ENCODE peak calls at places on chromosomes 2 and 18, in nine cellular contexts. Q is cardiac muscle cell; D is colonic mucosa; X is Panc1; A is CD8-positive, alpha-beta memory T cell; W is thoracic aorta; V is aorta; L is spleen; U is stomach. R is an unnamed sample.

GRCh38 chr18:79983253-79983652 is 5.1 kb downstream of the TXNL4A start:
- DNase-seq in L (no peak), Q (no peak), U (no peak), D (no peak), A (no peak), V (no peak), X (no peak), W (no peak), R (no peak)

GRCh38 chr18:33761363-33761762 is 183.3 kb downstream of the ASXL3 start:
- DNase-seq in W (no peak), U (peak; percentile 40), Q (peak; percentile 37), V (no peak), D (no peak), X (no peak), L (no peak), A (no peak), R (peak; percentile 51)

GRCh38 chr18:43563780-43564179 is 286.5 kb upstream of the SYT4 start:
- DNase-seq in U (peak; percentile 41), X (no peak), Q (peak; percentile 47), W (no peak), D (no peak), L (no peak), V (no peak), A (no peak), R (peak; percentile 29)

GRCh38 chr2:224847961-224848850 is 132.0 kb upstream of the CCDC195 start:
- DNase-seq in V (peak; percentile 82), A (no peak), Q (peak; percentile 56), U (no peak), L (no peak), D (no peak), X (no peak), W (no peak), R (no peak)

GRCh38 chr18:77068321-77068841 is 64.2 kb downstream of the MBP start:
- DNase-seq in U (no peak), D (no peak), X (no peak), L (peak; percentile 80), A (peak; percentile 74), V (no peak), W (no peak), Q (no peak), R (no peak)

GRCh38 chr18:46324556-46324955 is 220.4 kb downstream of the HAUS1 start:
- DNase-seq in U (no peak), Q (peak; percentile 67), V (peak; percentile 21), W (no peak), A (no peak), X (peak; percentile 8), D (no peak), L (no peak), R (no peak)

GRCh38 chr18:5543854-5544389 is at the start of gene EPB41L3:
- DNase-seq in L (peak; percentile 80), V (peak; percentile 86), D (peak; percentile 18), U (no peak), A (no peak), X (no peak), Q (peak; percentile 61), W (no peak), R (peak; percentile 75)

GRCh38 chr2:12452211-12452610 is 264.5 kb upstream of the TRIB2 start:
- DNase-seq in D (no peak), U (no peak), A (no peak), V (no peak), W (no peak), X (no peak), L (no peak), Q (no peak), R (no peak)

GRCh38 chr18:63788447-63789096 is 13.4 kb downstream of the SERPINB7 start:
- DNase-seq in W (no peak), Q (no peak), D (no peak), U (peak; percentile 27), L (no peak), X (peak; percentile 4), V (no peak), A (peak; percentile 50), R (no peak)

GRCh38 chr2:201965550-201965949 is 68.1 kb upstream of the FZD7 start:
- DNase-seq in X (no peak), A (no peak), U (no peak), L (no peak), V (no peak), D (no peak), Q (no peak), W (no peak), R (no peak)

GRCh38 chr2:160207804-160208661 is 8.0 kb upstream of the ITGB6 start:
- DNase-seq in V (peak; percentile 96), U (peak; percentile 82), D (peak; percentile 90), L (peak; percentile 82), Q (no peak), W (peak; percentile 79), X (peak; percentile 92), A (no peak), R (peak; percentile 24)

GRCh38 chr18:47968006-47968676 is 37.7 kb upstream of the SMAD2 start:
- DNase-seq in X (no peak), W (no peak), U (peak; percentile 61), V (no peak), Q (peak; percentile 59), A (no peak), D (no peak), L (no peak), R (no peak)

GRCh38 chr18:13613099-13613498 is 113.3 kb downstream of the FAM210A start:
- DNase-seq in U (no peak), D (no peak), L (no peak), V (no peak), X (no peak), W (no peak), A (no peak), Q (no peak), R (no peak)

GRCh38 chr18:13614318-13614643 is 112.1 kb downstream of the FAM210A start:
- DNase-seq in A (no peak), D (no peak), W (no peak), U (no peak), Q (no peak), L (no peak), X (no peak), V (no peak), R (no peak)

GRCh38 chr18:13612111-13612997 is 114.0 kb downstream of the FAM210A start:
- DNase-seq in A (peak; percentile 94), U (peak; percentile 44), W (no peak), V (no peak), D (peak; percentile 36), X (no peak), L (peak; percentile 88), Q (no peak), R (peak; percentile 23)

GRCh38 chr18:13614701-13615288 is 111.6 kb downstream of the FAM210A start:
- DNase-seq in L (peak; percentile 78), X (no peak), V (peak; percentile 83), A (peak; percentile 74), U (no peak), Q (no peak), W (no peak), D (no peak), R (no peak)

GRCh38 chr18:13613591-13614317 is 112.6 kb downstream of the FAM210A start:
- DNase-seq in V (no peak), Q (no peak), L (peak; percentile 79), A (no peak), W (no peak), X (no peak), U (no peak), D (no peak), R (peak; percentile 2)
- H3K4me1 ChIP-seq in V (no peaks in the 10 kb centered on the region), Q (peaks cover 31% of the 10 kb centered on the region), L (peaks cover 77% of the 10 kb centered on the region), A (peaks cover 52% of the 10 kb centered on the region), W (peaks cover 10% of the 10 kb centered on the region), X (no peaks in the 10 kb centered on the region), U (peaks cover 26% of the 10 kb centered on the region), D (no peaks in the 10 kb centered on the region), R (peaks cover 5% of the 10 kb centered on the region)

GRCh38 chr2:26284132-26284531 is 39.4 kb downstream of the HADHB start:
- DNase-seq in D (no peak), W (no peak), U (no peak), V (no peak), Q (no peak), X (no peak), L (no peak), A (no peak), R (no peak)

GRCh38 chr2:26276488-26276887 is 31.7 kb downstream of the HADHB start:
- DNase-seq in U (no peak), W (no peak), A (no peak), X (no peak), V (no peak), L (no peak), D (no peak), Q (no peak), R (no peak)

GRCh38 chr2:26283606-26284005 is 38.9 kb downstream of the HADHB start:
- DNase-seq in V (no peak), D (no peak), W (no peak), A (no peak), U (no peak), X (no peak), L (no peak), Q (no peak), R (no peak)

GRCh38 chr2:26281226-26281625 is 36.5 kb downstream of the HADHB start:
- DNase-seq in V (no peak), A (no peak), D (no peak), L (no peak), U (no peak), W (no peak), Q (no peak), X (no peak), R (no peak)

GRCh38 chr2:26279886-26280285 is 35.1 kb downstream of the HADHB start:
- DNase-seq in X (no peak), D (no peak), L (no peak), Q (no peak), U (no peak), W (no peak), A (no peak), V (no peak), R (no peak)
- H3K36me3 ChIP-seq in X (peaks cover 19% of the 10 kb centered on the region), D (peaks cover 9% of the 10 kb centered on the region), L (peaks cover 97% of the 10 kb centered on the region), Q (peaks cover 57% of the 10 kb centered on the region), U (peaks cover 89% of the 10 kb centered on the region), W (peaks cover 58% of the 10 kb centered on the region), A (peaks cover 30% of the 10 kb centered on the region), V (peaks cover 12% of the 10 kb centered on the region), R (no peaks in the 10 kb centered on the region)

DNA sequence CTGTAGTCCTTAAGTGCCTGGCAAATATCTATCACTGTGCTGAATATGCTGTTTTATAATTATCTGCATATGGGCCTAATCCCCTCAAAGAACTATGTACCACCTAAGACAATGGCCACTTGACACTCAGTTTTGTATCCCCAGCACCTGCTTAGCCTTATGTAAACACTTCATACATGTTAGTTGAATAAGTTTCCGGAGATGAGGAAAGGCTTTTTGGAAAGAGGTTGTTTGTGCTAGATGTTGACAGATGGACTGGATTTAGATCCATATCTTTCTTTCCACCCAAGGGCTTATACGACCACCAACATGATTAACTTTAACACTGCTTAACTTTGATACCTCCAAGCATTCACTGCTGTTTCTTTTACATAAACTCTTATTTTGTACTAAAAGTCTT is 63.3 kb downstream of the FAM228A start:
- DNase-seq in L (no peak), V (no peak), X (no peak), W (no peak), A (no peak), U (no peak), Q (no peak), D (no peak), R (no peak)
- H3K4me1 ChIP-seq in L (no peaks in the 10 kb centered on the region), V (no peaks in the 10 kb centered on the region), X (no peaks in the 10 kb centered on the region), W (no peaks in the 10 kb centered on the region), A (no peaks in the 10 kb centered on the region), U (no peaks in the 10 kb centered on the region), Q (no peaks in the 10 kb centered on the region), D (no peaks in the 10 kb centered on the region), R (no peaks in the 10 kb centered on the region)

DNA sequence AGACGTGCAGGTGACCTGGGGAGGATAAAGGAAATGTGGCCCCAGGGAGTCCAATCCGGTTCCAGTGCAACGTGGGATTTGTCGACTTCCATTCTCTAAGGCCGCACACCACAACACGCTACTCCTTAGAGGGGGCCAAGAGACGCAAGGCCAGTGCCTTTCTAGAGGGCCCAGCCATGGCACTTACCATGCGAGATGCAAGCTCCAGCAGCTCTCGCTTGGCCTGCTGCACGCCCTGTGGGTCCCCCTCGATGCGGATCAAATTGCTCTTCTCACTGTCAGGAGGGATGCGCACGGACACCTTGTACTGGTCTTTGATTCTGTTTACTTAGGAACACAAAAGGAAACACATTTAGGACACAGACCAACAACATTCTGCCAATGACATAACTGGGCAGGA is 61.2 kb downstream of the ANO7 start:
- DNase-seq in X (no peak), L (no peak), Q (no peak), W (no peak), V (no peak), U (no peak), A (no peak), D (no peak), R (no peak)
- H3K36me3 ChIP-seq in X (peaks cover 36% of the 10 kb centered on the region), L (peaks cover 100% of the 10 kb centered on the region), Q (peaks cover 91% of the 10 kb centered on the region), W (peaks cover 87% of the 10 kb centered on the region), V (peaks cover 52% of the 10 kb centered on the region), U (peaks cover 100% of the 10 kb centered on the region), A (peaks cover 62% of the 10 kb centered on the region), D (peaks cover 58% of the 10 kb centered on the region), R (peaks cover 6% of the 10 kb centered on the region)